ENCODE peak calls at places on chromosomes 6 and 20, in eight cellular contexts. N, F, D, K, V, O, Y and E are unnamed samples. For H3K4me1, the result is how much of the 10 kb centered on the place peaks cover.

GRCh38 chr6:6918216-6918983 is 189.4 kb upstream of the RREB1 start:
- DNase-seq in N (peak), D (no peak), V (no peak), K (no peak), O (no peak), Y (no peak), F (no peak), E (no peak)

GRCh38 chr20:41055679-41056078 is 27.1 kb downstream of the TOP1 start:
- DNase-seq in N (no peak), F (no peak), Y (no peak), K (no peak), O (no peak), V (no peak), D (no peak), E (no peak)

GRCh38 chr6:134720353-134721094 is 229.4 kb downstream of the ALDH8A1 start:
- DNase-seq in D (no peak), F (peak), O (no peak), Y (no peak), N (no peak), V (no peak), K (no peak), E (no peak)

GRCh38 chr6:30592287-30592686 is 21.0 kb downstream of the ABCF1 start:
- DNase-seq in V (no peak), F (no peak), Y (no peak), D (no peak), O (no peak), N (no peak), K (no peak), E (no peak)

GRCh38 chr20:31710423-31711250 is 12.0 kb downstream of the BCL2L1 start:
- DNase-seq in F (no peak), Y (no peak), O (no peak), D (peak), V (no peak), K (peak), N (peak), E (no peak)

GRCh38 chr6:17890309-17890708 is 97.1 kb downstream of the KIF13A start:
- DNase-seq in N (no peak), D (no peak), V (no peak), K (no peak), O (no peak), Y (no peak), F (no peak), E (no peak)

GRCh38 chr6:158654960-158655485 is 5.2 kb downstream of the SYTL3 start:
- DNase-seq in D (no peak), O (no peak), F (no peak), V (no peak), N (peak), Y (no peak), K (peak), E (no peak)

GRCh38 chr6:27893836-27894807 is 18.1 kb downstream of the OR2B2 start:
- DNase-seq in N (peak), K (peak), F (peak), V (peak), O (peak), D (peak), Y (peak), E (peak)

GRCh38 chr6:43448916-43449315 is 6.4 kb downstream of the DLK2 start:
- DNase-seq in Y (no peak), K (no peak), V (no peak), N (no peak), D (no peak), O (no peak), F (no peak), E (no peak)

GRCh38 chr6:82072113-82072512 is 175.4 kb downstream of the IBTK start:
- DNase-seq in Y (no peak), V (no peak), F (no peak), N (no peak), O (no peak), K (no peak), D (no peak), E (no peak)

GRCh38 chr6:75275067-75275466 is 9.5 kb downstream of the TMEM30A start:
- DNase-seq in O (no peak), D (no peak), K (no peak), N (no peak), Y (no peak), F (no peak), V (no peak), E (no peak)

GRCh38 chr6:35757461-35758123 is 18.8 kb upstream of the CLPSL2 start:
- DNase-seq in N (no peak), V (peak), Y (no peak), F (no peak), O (no peak), K (no peak), D (no peak), E (no peak)

GRCh38 chr6:157534134-157534871 is 153.3 kb downstream of the ZDHHC14 start:
- DNase-seq in Y (no peak), K (no peak), V (no peak), F (no peak), O (no peak), D (no peak), N (no peak), E (no peak)

GRCh38 chr20:62405108-62405980 is 1.7 kb downstream of the CABLES2 start:
- DNase-seq in N (peak), V (peak), F (peak), O (peak), K (peak), D (no peak), Y (peak), E (peak)

GRCh38 chr20:48459729-48460395 is 367.9 kb downstream of the PREX1 start:
- DNase-seq in Y (no peak), K (no peak), D (no peak), O (no peak), V (no peak), F (no peak), N (no peak), E (no peak)

GRCh38 chr6:118029967-118030366 is 122.9 kb downstream of the SLC35F1 start:
- DNase-seq in D (no peak), K (no peak), Y (no peak), O (no peak), F (no peak), V (no peak), N (no peak), E (no peak)

GRCh38 chr6:70667711-70668498 is at the start of gene SMAP1:
- DNase-seq in Y (peak), K (peak), D (peak), F (peak), O (peak), N (peak), V (peak), E (peak)

GRCh38 chr20:31990958-31991705 is 19.1 kb upstream of the CCM2L start:
- DNase-seq in O (no peak), D (no peak), V (no peak), Y (no peak), K (no peak), N (no peak), F (peak), E (no peak)

GRCh38 chr6:109441069-109441816 is 719 bp downstream of the SMPD2 start:
- DNase-seq in F (peak), D (peak), O (peak), N (peak), V (peak), K (peak), Y (peak), E (peak)

GRCh38 chr6:37306624-37307222 is 47.1 kb upstream of the RNF8 start:
- DNase-seq in O (no peak), K (no peak), Y (no peak), V (no peak), N (no peak), D (no peak), F (no peak), E (no peak)

GRCh38 chr6:35417979-35418661 is 34.0 kb upstream of the FANCE start:
- DNase-seq in F (peak), K (no peak), V (no peak), Y (no peak), O (no peak), D (no peak), N (no peak), E (no peak)

GRCh38 chr6:111478749-111479148 is 4.3 kb downstream of the REV3L start:
- DNase-seq in O (no peak), K (no peak), Y (no peak), D (no peak), V (peak), N (no peak), F (no peak), E (no peak)

GRCh38 chr20:49899551-49900383 is 15.6 kb downstream of the SPATA2 start:
- DNase-seq in V (no peak), O (no peak), K (no peak), D (no peak), N (no peak), Y (no peak), F (no peak), E (no peak)

GRCh38 chr20:10672579-10673127 is 1.1 kb downstream of the JAG1 start:
- DNase-seq in N (peak), O (peak), V (peak), F (peak), K (peak), Y (peak), D (peak), E (no peak)

GRCh38 chr6:161575508-161576254 is 301.8 kb upstream of the AGPAT4 start:
- DNase-seq in K (no peak), Y (no peak), V (no peak), O (no peak), D (no peak), F (no peak), N (no peak), E (no peak)

GRCh38 chr20:34643919-34644318 is 33.0 kb downstream of the PIGU start:
- DNase-seq in O (no peak), Y (no peak), V (no peak), F (no peak), K (no peak), N (peak), D (no peak), E (no peak)

GRCh38 chr6:156190270-156190669 is 586.9 kb upstream of the ARID1B start:
- DNase-seq in V (no peak), D (no peak), Y (no peak), N (no peak), O (no peak), K (no peak), F (no peak), E (no peak)

GRCh38 chr6:10529231-10529801 is 8.2 kb downstream of the GCNT2 start:
- DNase-seq in V (no peak), Y (no peak), D (peak), O (no peak), K (no peak), N (peak), F (no peak), E (no peak)

GRCh38 chr6:1514078-1514477 is 95.6 kb upstream of the FOXC1 start:
- DNase-seq in D (no peak), Y (no peak), F (no peak), K (no peak), N (no peak), V (no peak), O (no peak), E (no peak)

GRCh38 chr6:88919032-88919431 is 44.4 kb downstream of the RNGTT start:
- DNase-seq in O (no peak), K (no peak), F (no peak), D (no peak), V (no peak), N (no peak), Y (no peak), E (no peak)

GRCh38 chr6:25061289-25061945 is 125.7 kb upstream of the RIPOR2 start:
- DNase-seq in N (no peak), F (no peak), V (no peak), Y (no peak), K (no peak), O (no peak), D (no peak), E (peak)

GRCh38 chr6:129233458-129234134 is 350.7 kb downstream of the LAMA2 start:
- DNase-seq in D (no peak), O (no peak), V (no peak), N (no peak), Y (no peak), K (no peak), F (no peak), E (no peak)

GRCh38 chr6:169714178-169714577 is 10.1 kb downstream of the PHF10 start:
- DNase-seq in Y (no peak), V (no peak), K (no peak), D (no peak), N (no peak), F (no peak), O (no peak), E (no peak)

GRCh38 chr20:46119028-46119546 is 973 bp downstream of the CD40 start:
- DNase-seq in D (no peak), Y (no peak), V (no peak), F (no peak), O (no peak), N (peak), K (no peak), E (no peak)

GRCh38 chr6:131949909-131950766 is 1.0 kb downstream of the CCN2 start:
- DNase-seq in V (peak), O (peak), N (peak), Y (peak), F (peak), D (peak), K (peak), E (peak)

GRCh38 chr20:21513181-21513663 is 642 bp downstream of the NKX2-2 start:
- DNase-seq in O (no peak), D (no peak), V (no peak), K (no peak), N (no peak), Y (no peak), F (peak), E (no peak)

GRCh38 chr6:116572162-116572561 is 858 bp downstream of the RWDD1 start:
- DNase-seq in F (peak), N (peak), K (no peak), O (peak), D (no peak), V (peak), Y (no peak), E (no peak)

GRCh38 chr6:11025911-11026635 is 18.0 kb downstream of the ELOVL2 start:
- DNase-seq in N (no peak), F (no peak), O (peak), K (no peak), V (peak), Y (no peak), D (no peak), E (no peak)

GRCh38 chr6:47109281-47109680 is 67.1 kb upstream of the ADGRF1 start:
- DNase-seq in N (no peak), V (no peak), K (no peak), Y (no peak), F (no peak), D (no peak), O (no peak), E (no peak)

GRCh38 chr6:154821638-154822037 is 88.4 kb downstream of the SCAF8 start:
- DNase-seq in F (no peak), K (no peak), V (no peak), Y (no peak), D (no peak), N (no peak), O (no peak), E (no peak)
- H3K4me1 ChIP-seq in F (under half), K (under half), V (under half), Y (under half), D (under half), N (under half), O (under half), E (under half)

DNA sequence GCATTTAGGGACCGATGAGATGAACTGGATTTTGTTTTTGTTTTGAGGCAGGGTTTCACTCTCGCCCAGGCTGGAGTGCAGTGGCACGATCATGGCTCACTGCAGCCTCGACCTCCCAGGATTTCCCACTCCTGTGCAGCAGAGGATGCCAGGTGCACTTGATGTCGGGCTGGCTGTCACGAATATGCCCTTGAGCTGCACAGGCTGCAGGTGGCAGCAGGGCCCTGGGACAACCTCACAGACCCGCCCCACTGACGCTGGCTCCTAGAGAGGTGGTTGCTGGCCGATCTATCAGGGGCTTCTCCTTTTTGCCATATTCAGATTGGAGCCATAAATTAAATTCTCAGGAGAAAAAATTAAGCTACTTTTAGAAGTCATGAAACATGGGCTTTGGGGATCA is 32.2 kb downstream of the NQO2 start:
- DNase-seq in N (peak), F (no peak), V (no peak), D (no peak), K (no peak), O (no peak), Y (no peak), E (no peak)
- TF ChIP-seq CTCF in N (no peak), F (no peak), V (no peak), D (no peak), K (no peak), O (no peak), Y (no peak), E (no peak)

GRCh38 chr6:29232725-29233124 is 62.0 kb downstream of the OR2J2 start:
- DNase-seq in O (no peak), F (no peak), V (no peak), K (no peak), N (no peak), Y (no peak), D (no peak), E (no peak)

GRCh38 chr6:29230666-29231065 is 60.0 kb downstream of the OR2J2 start:
- DNase-seq in O (no peak), F (no peak), V (no peak), Y (no peak), D (no peak), N (no peak), K (no peak), E (no peak)

DNA sequence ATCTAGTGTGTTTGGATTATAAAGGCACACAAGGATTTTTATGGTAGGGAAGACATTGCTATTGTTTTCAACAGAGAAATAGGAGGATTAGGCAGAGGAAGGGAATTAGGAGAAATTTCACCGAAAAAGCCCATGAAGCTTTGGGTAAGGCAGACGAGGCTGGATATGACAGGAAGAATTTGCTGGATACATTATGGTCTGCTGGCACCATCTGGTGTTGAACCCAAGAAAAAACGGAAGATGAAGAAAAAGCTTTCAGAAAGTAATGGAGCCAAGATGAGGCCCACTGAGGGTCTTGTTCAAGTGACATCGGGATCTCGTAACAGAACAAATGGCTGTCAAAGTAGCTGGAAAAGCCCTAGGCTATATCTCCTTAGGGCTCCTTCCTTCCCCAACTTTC is 56.5 kb downstream of the OR2J2 start:
- DNase-seq in K (no peak), Y (no peak), O (no peak), F (no peak), N (no peak), V (no peak), D (no peak), E (no peak)
- H3K4me3 ChIP-seq in K (no peak), Y (no peak), O (no peak), F (no peak), N (no peak), V (no peak), D (no peak), E (no peak)

GRCh38 chr6:166851426-166851825 is 104.9 kb downstream of the RNASET2 start:
- DNase-seq in Y (no peak), F (no peak), O (no peak), N (no peak), V (no peak), K (no peak), D (no peak), E (no peak)

GRCh38 chr6:166850677-166851076 is 105.7 kb downstream of the RNASET2 start:
- DNase-seq in N (no peak), F (no peak), Y (no peak), O (no peak), V (no peak), D (no peak), K (no peak), E (no peak)

GRCh38 chr6:166853371-166854325 is 102.7 kb downstream of the RNASET2 start:
- DNase-seq in O (no peak), D (no peak), V (no peak), N (no peak), F (no peak), Y (no peak), K (no peak), E (no peak)

GRCh38 chr6:166849762-166850181 is 106.6 kb downstream of the RNASET2 start:
- DNase-seq in N (no peak), O (no peak), Y (no peak), F (no peak), D (no peak), K (no peak), V (no peak), E (no peak)

GRCh38 chr6:166852484-166852975 is 103.8 kb downstream of the RNASET2 start:
- DNase-seq in V (no peak), N (no peak), F (no peak), O (no peak), D (no peak), K (no peak), Y (no peak), E (no peak)
- H3K4me1 ChIP-seq in V (under half), N (under half), F (under half), O (under half), D (under half), K (under half), Y (under half), E (under half)